ENCODE peak calls at places on chromosomes 2 and 18, in ten cellular contexts. One of them, this sample, is unnamed. For H3K4me1, the result is how much of the 10 kb centered on the place peaks cover.

GRCh38 chr2:203670939-203671338 is 35.5 kb upstream of the CD28 start:
- DNase-seq in aorta: no peak
- DNase-seq in heart left ventricle: no peak
- DNase-seq in NT2/D1: no peak
- DNase-seq in thyroid gland: no peak
- DNase-seq in gastrocnemius medialis: no peak
- DNase-seq in HCT116: no peak
- DNase-seq in GM23338: no peak
- DNase-seq in PC-9: no peak
- DNase-seq in adrenal gland: no peak
- DNase-seq in this sample: no peak

GRCh38 chr2:199987586-199987985 is 32.2 kb downstream of the MAIP1 start:
- DNase-seq in aorta: no peak
- DNase-seq in heart left ventricle: no peak
- DNase-seq in NT2/D1: no peak
- DNase-seq in thyroid gland: no peak
- DNase-seq in gastrocnemius medialis: no peak
- DNase-seq in HCT116: no peak
- DNase-seq in GM23338: no peak
- DNase-seq in PC-9: no peak
- DNase-seq in adrenal gland: no peak
- DNase-seq in this sample: no peak

GRCh38 chr2:102064679-102065674 is 73.2 kb downstream of the IL1R2 start:
- DNase-seq in aorta: no peak
- DNase-seq in heart left ventricle: no peak
- DNase-seq in NT2/D1: no peak
- DNase-seq in thyroid gland: no peak
- DNase-seq in gastrocnemius medialis: no peak
- DNase-seq in HCT116: no peak
- DNase-seq in GM23338: no peak
- DNase-seq in PC-9: no peak
- DNase-seq in adrenal gland: peak
- DNase-seq in this sample: no peak

GRCh38 chr18:53458944-53459580 is 765.4 kb downstream of the MBD2 start:
- DNase-seq in aorta: no peak
- DNase-seq in heart left ventricle: no peak
- DNase-seq in NT2/D1: no peak
- DNase-seq in thyroid gland: no peak
- DNase-seq in gastrocnemius medialis: no peak
- DNase-seq in HCT116: no peak
- DNase-seq in GM23338: peak
- DNase-seq in PC-9: no peak
- DNase-seq in adrenal gland: peak
- DNase-seq in this sample: no peak

GRCh38 chr2:187684181-187684580 is 129.9 kb upstream of the TFPI start:
- DNase-seq in aorta: no peak
- DNase-seq in heart left ventricle: no peak
- DNase-seq in NT2/D1: no peak
- DNase-seq in thyroid gland: no peak
- DNase-seq in gastrocnemius medialis: no peak
- DNase-seq in HCT116: no peak
- DNase-seq in GM23338: no peak
- DNase-seq in PC-9: no peak
- DNase-seq in adrenal gland: no peak
- DNase-seq in this sample: no peak

GRCh38 chr2:230908595-230909191 is 16.3 kb downstream of the GPR55 start:
- DNase-seq in aorta: peak
- DNase-seq in heart left ventricle: peak
- DNase-seq in NT2/D1: peak
- DNase-seq in thyroid gland: peak
- DNase-seq in gastrocnemius medialis: peak
- DNase-seq in HCT116: peak
- DNase-seq in GM23338: no peak
- DNase-seq in PC-9: peak
- DNase-seq in adrenal gland: peak
- DNase-seq in this sample: peak

GRCh38 chr18:22167471-22168151 is 1.8 kb upstream of the GATA6 start:
- DNase-seq in aorta: no peak
- DNase-seq in heart left ventricle: no peak
- DNase-seq in NT2/D1: no peak
- DNase-seq in thyroid gland: no peak
- DNase-seq in gastrocnemius medialis: no peak
- DNase-seq in HCT116: no peak
- DNase-seq in GM23338: peak
- DNase-seq in PC-9: no peak
- DNase-seq in adrenal gland: peak
- DNase-seq in this sample: no peak

GRCh38 chr2:187499941-187500532 is 52.0 kb upstream of the CALCRL start:
- DNase-seq in aorta: peak
- DNase-seq in heart left ventricle: peak
- DNase-seq in NT2/D1: peak
- DNase-seq in thyroid gland: peak
- DNase-seq in gastrocnemius medialis: peak
- DNase-seq in HCT116: peak
- DNase-seq in GM23338: peak
- DNase-seq in PC-9: peak
- DNase-seq in adrenal gland: peak
- DNase-seq in this sample: peak

DNA sequence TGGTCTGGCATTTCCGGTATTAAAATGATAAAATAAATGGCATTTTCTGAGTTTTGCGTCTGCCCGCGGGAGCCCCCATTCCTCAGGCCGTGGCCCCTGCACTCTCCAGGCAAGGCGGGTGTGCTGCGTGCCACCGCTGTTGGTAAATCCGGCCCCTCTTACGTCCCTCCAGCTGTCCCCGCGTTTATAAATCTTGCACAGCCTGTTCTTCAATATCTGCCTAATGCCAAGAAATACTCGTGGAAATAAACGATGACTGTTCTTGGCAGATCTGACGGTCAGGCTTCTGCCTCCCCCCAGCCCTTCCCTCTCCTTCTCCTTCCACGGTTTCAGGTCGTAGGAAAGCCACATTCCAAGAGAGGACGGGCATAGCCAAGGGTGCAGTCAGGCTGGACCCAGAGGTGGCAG is 20.6 kb downstream of the ODC1 start:
- DNase-seq in aorta: no peak
- DNase-seq in heart left ventricle: no peak
- DNase-seq in NT2/D1: no peak
- DNase-seq in thyroid gland: no peak
- DNase-seq in gastrocnemius medialis: no peak
- DNase-seq in HCT116: no peak
- DNase-seq in GM23338: no peak
- DNase-seq in PC-9: no peak
- DNase-seq in adrenal gland: no peak
- DNase-seq in this sample: no peak
- H3K4me1 ChIP-seq in aorta: under half
- H3K4me1 ChIP-seq in heart left ventricle: under half
- H3K4me1 ChIP-seq in NT2/D1: under half
- H3K4me1 ChIP-seq in thyroid gland: under half
- H3K4me1 ChIP-seq in gastrocnemius medialis: under half
- H3K4me1 ChIP-seq in HCT116: under half
- H3K4me1 ChIP-seq in GM23338: under half
- H3K4me1 ChIP-seq in PC-9: under half
- H3K4me1 ChIP-seq in adrenal gland: under half
- H3K4me1 ChIP-seq in this sample: under half

GRCh38 chr2:240205348-240205747 is 64.9 kb upstream of the OTOS start:
- DNase-seq in aorta: no peak
- DNase-seq in heart left ventricle: no peak
- DNase-seq in NT2/D1: no peak
- DNase-seq in thyroid gland: no peak
- DNase-seq in gastrocnemius medialis: peak
- DNase-seq in HCT116: no peak
- DNase-seq in GM23338: peak
- DNase-seq in PC-9: peak
- DNase-seq in adrenal gland: peak
- DNase-seq in this sample: peak

GRCh38 chr2:240208096-240208495 is 67.6 kb upstream of the OTOS start:
- DNase-seq in aorta: peak
- DNase-seq in heart left ventricle: no peak
- DNase-seq in NT2/D1: no peak
- DNase-seq in thyroid gland: no peak
- DNase-seq in gastrocnemius medialis: no peak
- DNase-seq in HCT116: no peak
- DNase-seq in GM23338: no peak
- DNase-seq in PC-9: no peak
- DNase-seq in adrenal gland: no peak
- DNase-seq in this sample: no peak

GRCh38 chr2:240205763-240206162 is 65.3 kb upstream of the OTOS start:
- DNase-seq in aorta: no peak
- DNase-seq in heart left ventricle: no peak
- DNase-seq in NT2/D1: no peak
- DNase-seq in thyroid gland: no peak
- DNase-seq in gastrocnemius medialis: no peak
- DNase-seq in HCT116: no peak
- DNase-seq in GM23338: no peak
- DNase-seq in PC-9: no peak
- DNase-seq in adrenal gland: no peak
- DNase-seq in this sample: no peak

GRCh38 chr2:240207661-240208060 is 67.2 kb upstream of the OTOS start:
- DNase-seq in aorta: peak
- DNase-seq in heart left ventricle: no peak
- DNase-seq in NT2/D1: no peak
- DNase-seq in thyroid gland: no peak
- DNase-seq in gastrocnemius medialis: no peak
- DNase-seq in HCT116: no peak
- DNase-seq in GM23338: no peak
- DNase-seq in PC-9: no peak
- DNase-seq in adrenal gland: no peak
- DNase-seq in this sample: no peak

GRCh38 chr2:240206630-240207029 is 66.2 kb upstream of the OTOS start:
- DNase-seq in aorta: no peak
- DNase-seq in heart left ventricle: no peak
- DNase-seq in NT2/D1: no peak
- DNase-seq in thyroid gland: no peak
- DNase-seq in gastrocnemius medialis: no peak
- DNase-seq in HCT116: no peak
- DNase-seq in GM23338: no peak
- DNase-seq in PC-9: no peak
- DNase-seq in adrenal gland: no peak
- DNase-seq in this sample: no peak
- H3K4me1 ChIP-seq in aorta: under half
- H3K4me1 ChIP-seq in heart left ventricle: under half
- H3K4me1 ChIP-seq in NT2/D1: under half
- H3K4me1 ChIP-seq in thyroid gland: under half
- H3K4me1 ChIP-seq in gastrocnemius medialis: under half
- H3K4me1 ChIP-seq in HCT116: under half
- H3K4me1 ChIP-seq in GM23338: under half
- H3K4me1 ChIP-seq in PC-9: under half
- H3K4me1 ChIP-seq in adrenal gland: under half
- H3K4me1 ChIP-seq in this sample: under half

DNA sequence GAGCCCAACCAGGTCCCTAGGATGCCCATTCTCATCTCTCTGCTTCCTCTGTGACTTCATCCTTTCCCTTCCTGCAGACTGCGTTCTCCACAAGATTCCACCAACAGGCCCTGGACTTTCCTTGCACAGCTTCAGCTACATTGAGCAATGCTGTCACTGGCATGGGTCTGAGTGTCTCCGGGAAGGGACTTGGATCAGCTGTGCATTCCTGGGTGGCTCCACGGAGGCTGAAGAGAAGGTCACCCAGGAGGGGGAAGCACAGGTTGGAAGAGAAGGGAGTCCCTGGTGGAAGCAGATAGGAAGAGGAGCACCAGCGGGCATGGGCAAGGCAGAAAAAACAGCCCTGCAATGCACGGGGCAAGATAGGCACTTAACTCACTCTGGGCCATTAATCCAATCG is 140.5 kb downstream of the UXS1 start:
- DNase-seq in aorta: no peak
- DNase-seq in heart left ventricle: no peak
- DNase-seq in NT2/D1: no peak
- DNase-seq in thyroid gland: no peak
- DNase-seq in gastrocnemius medialis: peak
- DNase-seq in HCT116: no peak
- DNase-seq in GM23338: no peak
- DNase-seq in PC-9: no peak
- DNase-seq in adrenal gland: no peak
- DNase-seq in this sample: no peak
- H3K4me1 ChIP-seq in aorta: under half
- H3K4me1 ChIP-seq in heart left ventricle: under half
- H3K4me1 ChIP-seq in NT2/D1: under half
- H3K4me1 ChIP-seq in thyroid gland: under half
- H3K4me1 ChIP-seq in gastrocnemius medialis: under half
- H3K4me1 ChIP-seq in HCT116: under half
- H3K4me1 ChIP-seq in GM23338: under half
- H3K4me1 ChIP-seq in PC-9: under half
- H3K4me1 ChIP-seq in adrenal gland: under half
- H3K4me1 ChIP-seq in this sample: under half

GRCh38 chr2:111142101-111142500 is 21.4 kb downstream of the BCL2L11 start:
- DNase-seq in aorta: no peak
- DNase-seq in heart left ventricle: no peak
- DNase-seq in NT2/D1: no peak
- DNase-seq in thyroid gland: no peak
- DNase-seq in gastrocnemius medialis: no peak
- DNase-seq in HCT116: no peak
- DNase-seq in GM23338: no peak
- DNase-seq in PC-9: no peak
- DNase-seq in adrenal gland: no peak
- DNase-seq in this sample: no peak

GRCh38 chr2:111139637-111140317 is 19.1 kb downstream of the BCL2L11 start:
- DNase-seq in aorta: no peak
- DNase-seq in heart left ventricle: no peak
- DNase-seq in NT2/D1: no peak
- DNase-seq in thyroid gland: peak
- DNase-seq in gastrocnemius medialis: peak
- DNase-seq in HCT116: no peak
- DNase-seq in GM23338: no peak
- DNase-seq in PC-9: peak
- DNase-seq in adrenal gland: no peak
- DNase-seq in this sample: no peak

GRCh38 chr2:111138834-111139233 is 18.1 kb downstream of the BCL2L11 start:
- DNase-seq in aorta: no peak
- DNase-seq in heart left ventricle: no peak
- DNase-seq in NT2/D1: no peak
- DNase-seq in thyroid gland: no peak
- DNase-seq in gastrocnemius medialis: no peak
- DNase-seq in HCT116: no peak
- DNase-seq in GM23338: no peak
- DNase-seq in PC-9: no peak
- DNase-seq in adrenal gland: no peak
- DNase-seq in this sample: no peak

GRCh38 chr2:111143107-111143886 is 22.6 kb downstream of the BCL2L11 start:
- DNase-seq in aorta: no peak
- DNase-seq in heart left ventricle: no peak
- DNase-seq in NT2/D1: no peak
- DNase-seq in thyroid gland: no peak
- DNase-seq in gastrocnemius medialis: peak
- DNase-seq in HCT116: no peak
- DNase-seq in GM23338: no peak
- DNase-seq in PC-9: no peak
- DNase-seq in adrenal gland: peak
- DNase-seq in this sample: no peak

DNA sequence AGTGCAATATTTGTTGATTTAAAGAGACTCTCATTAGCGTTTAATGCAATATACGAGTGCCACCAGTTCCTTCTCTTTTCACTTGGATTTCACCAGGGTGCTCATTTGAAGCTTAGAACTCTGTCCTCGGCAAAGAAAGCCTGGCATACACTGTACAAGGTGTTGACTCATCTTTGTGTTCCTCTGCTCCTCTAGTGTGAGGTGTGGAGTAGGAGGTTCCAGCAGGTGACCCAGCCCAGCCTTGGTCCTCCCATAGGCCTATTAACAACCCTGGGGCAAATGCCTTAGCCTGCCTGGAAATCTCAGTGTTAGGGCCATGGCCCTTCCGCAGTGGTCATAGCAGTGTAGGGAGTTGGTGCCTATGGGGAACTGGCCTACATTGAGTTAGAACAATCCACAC is 20.1 kb downstream of the BCL2L11 start:
- DNase-seq in aorta: no peak
- DNase-seq in heart left ventricle: no peak
- DNase-seq in NT2/D1: no peak
- DNase-seq in thyroid gland: no peak
- DNase-seq in gastrocnemius medialis: no peak
- DNase-seq in HCT116: no peak
- DNase-seq in GM23338: no peak
- DNase-seq in PC-9: no peak
- DNase-seq in adrenal gland: no peak
- DNase-seq in this sample: no peak
- H3K4me1 ChIP-seq in aorta: under half
- H3K4me1 ChIP-seq in heart left ventricle: under half
- H3K4me1 ChIP-seq in NT2/D1: under half
- H3K4me1 ChIP-seq in thyroid gland: under half
- H3K4me1 ChIP-seq in gastrocnemius medialis: half or more
- H3K4me1 ChIP-seq in HCT116: under half
- H3K4me1 ChIP-seq in GM23338: under half
- H3K4me1 ChIP-seq in PC-9: under half
- H3K4me1 ChIP-seq in adrenal gland: under half
- H3K4me1 ChIP-seq in this sample: under half

This sample was measured in SJSA1.